ENCODE peak calls at places on chromosomes 2 and 18, in seven cellular contexts. One of them, this sample, is unnamed. For H3K36me3, the result is how much of the 10 kb centered on the place peaks cover.

GRCh38 chr2:177543007-177543760 is 150.6 kb downstream of the AGPS start:
- DNase-seq in fibroblast of lung: peak
- DNase-seq in mesenchymal stem cell: peak
- DNase-seq in GM23338: no peak
- DNase-seq in astrocyte: peak
- DNase-seq in GM23248: peak
- DNase-seq in PC-3: peak
- DNase-seq in this sample: no peak

GRCh38 chr2:98867539-98868309 is 68.3 kb downstream of the CRACDL start:
- DNase-seq in GM23338: no peak
- DNase-seq in PC-3: peak
- DNase-seq in fibroblast of lung: peak
- DNase-seq in GM23248: peak
- DNase-seq in astrocyte: no peak
- DNase-seq in mesenchymal stem cell: no peak
- DNase-seq in this sample: no peak

GRCh38 chr2:128433911-128434550 is 115.4 kb upstream of the HS6ST1 start:
- DNase-seq in PC-3: no peak
- DNase-seq in GM23248: no peak
- DNase-seq in fibroblast of lung: no peak
- DNase-seq in astrocyte: no peak
- DNase-seq in GM23338: no peak
- DNase-seq in mesenchymal stem cell: no peak
- DNase-seq in this sample: no peak

GRCh38 chr2:232479341-232480200 is 8.1 kb downstream of the ECEL1 start:
- DNase-seq in PC-3: no peak
- DNase-seq in GM23338: no peak
- DNase-seq in mesenchymal stem cell: no peak
- DNase-seq in astrocyte: no peak
- DNase-seq in fibroblast of lung: no peak
- DNase-seq in GM23248: no peak
- DNase-seq in this sample: peak

GRCh38 chr18:34857310-34857709 is 147.2 kb downstream of the DTNA start:
- DNase-seq in astrocyte: no peak
- DNase-seq in mesenchymal stem cell: no peak
- DNase-seq in GM23248: peak
- DNase-seq in PC-3: peak
- DNase-seq in GM23338: no peak
- DNase-seq in fibroblast of lung: no peak
- DNase-seq in this sample: no peak

GRCh38 chr2:196502413-196502812 is 137.1 kb upstream of the CCDC150 start:
- DNase-seq in GM23248: no peak
- DNase-seq in mesenchymal stem cell: no peak
- DNase-seq in PC-3: peak
- DNase-seq in GM23338: no peak
- DNase-seq in fibroblast of lung: no peak
- DNase-seq in astrocyte: no peak
- DNase-seq in this sample: no peak

GRCh38 chr2:54834721-54835120 is 111.3 kb downstream of the EML6 start:
- DNase-seq in fibroblast of lung: no peak
- DNase-seq in mesenchymal stem cell: no peak
- DNase-seq in GM23248: no peak
- DNase-seq in PC-3: no peak
- DNase-seq in GM23338: no peak
- DNase-seq in astrocyte: no peak
- DNase-seq in this sample: no peak

GRCh38 chr2:176291768-176292393 is 22.6 kb downstream of the MTX2 start:
- DNase-seq in fibroblast of lung: no peak
- DNase-seq in GM23338: no peak
- DNase-seq in PC-3: peak
- DNase-seq in astrocyte: no peak
- DNase-seq in mesenchymal stem cell: no peak
- DNase-seq in GM23248: no peak
- DNase-seq in this sample: no peak

GRCh38 chr2:64899081-64899865 is 89.9 kb upstream of the SLC1A4 start:
- DNase-seq in fibroblast of lung: no peak
- DNase-seq in GM23248: no peak
- DNase-seq in mesenchymal stem cell: no peak
- DNase-seq in PC-3: no peak
- DNase-seq in GM23338: no peak
- DNase-seq in astrocyte: no peak
- DNase-seq in this sample: no peak

GRCh38 chr2:127154396-127154795 is 47.4 kb upstream of the BIN1 start:
- DNase-seq in PC-3: no peak
- DNase-seq in fibroblast of lung: no peak
- DNase-seq in GM23248: peak
- DNase-seq in mesenchymal stem cell: no peak
- DNase-seq in GM23338: no peak
- DNase-seq in astrocyte: no peak
- DNase-seq in this sample: no peak

GRCh38 chr2:194822097-194822496 is 834.9 kb upstream of the SLC39A10 start:
- DNase-seq in GM23248: no peak
- DNase-seq in mesenchymal stem cell: no peak
- DNase-seq in PC-3: no peak
- DNase-seq in astrocyte: no peak
- DNase-seq in fibroblast of lung: no peak
- DNase-seq in GM23338: no peak
- DNase-seq in this sample: no peak

GRCh38 chr2:164903214-164903613 is 52.1 kb downstream of the SLC38A11 start:
- DNase-seq in astrocyte: peak
- DNase-seq in fibroblast of lung: peak
- DNase-seq in mesenchymal stem cell: peak
- DNase-seq in GM23248: peak
- DNase-seq in GM23338: no peak
- DNase-seq in PC-3: no peak
- DNase-seq in this sample: no peak

GRCh38 chr2:70505613-70506391 is 47.8 kb downstream of the TGFA start:
- DNase-seq in GM23248: no peak
- DNase-seq in astrocyte: no peak
- DNase-seq in mesenchymal stem cell: no peak
- DNase-seq in GM23338: no peak
- DNase-seq in PC-3: no peak
- DNase-seq in fibroblast of lung: no peak
- DNase-seq in this sample: no peak

GRCh38 chr2:3265471-3265870 is 112.1 kb downstream of the EIPR1 start:
- DNase-seq in mesenchymal stem cell: no peak
- DNase-seq in PC-3: no peak
- DNase-seq in GM23248: no peak
- DNase-seq in fibroblast of lung: no peak
- DNase-seq in GM23338: no peak
- DNase-seq in astrocyte: no peak
- DNase-seq in this sample: no peak

GRCh38 chr2:230737791-230738226 is 25.2 kb downstream of the CAB39 start:
- DNase-seq in fibroblast of lung: no peak
- DNase-seq in astrocyte: no peak
- DNase-seq in GM23338: no peak
- DNase-seq in GM23248: no peak
- DNase-seq in PC-3: peak
- DNase-seq in mesenchymal stem cell: no peak
- DNase-seq in this sample: no peak

GRCh38 chr18:59501876-59502221 is 142.8 kb upstream of the LMAN1 start:
- DNase-seq in mesenchymal stem cell: no peak
- DNase-seq in GM23248: no peak
- DNase-seq in fibroblast of lung: no peak
- DNase-seq in PC-3: no peak
- DNase-seq in GM23338: no peak
- DNase-seq in astrocyte: peak
- DNase-seq in this sample: no peak

GRCh38 chr2:207227062-207227748 is 61.5 kb upstream of the KLF7 start:
- DNase-seq in GM23338: peak
- DNase-seq in PC-3: no peak
- DNase-seq in GM23248: peak
- DNase-seq in astrocyte: peak
- DNase-seq in fibroblast of lung: peak
- DNase-seq in mesenchymal stem cell: peak
- DNase-seq in this sample: no peak

GRCh38 chr2:179376881-179377280 is 112.2 kb upstream of the SESTD1 start:
- DNase-seq in GM23248: no peak
- DNase-seq in PC-3: no peak
- DNase-seq in mesenchymal stem cell: peak
- DNase-seq in fibroblast of lung: peak
- DNase-seq in astrocyte: peak
- DNase-seq in GM23338: no peak
- DNase-seq in this sample: no peak

GRCh38 chr2:238462782-238463396 is 36.2 kb downstream of the ASB1 start:
- DNase-seq in GM23338: peak
- DNase-seq in fibroblast of lung: peak
- DNase-seq in astrocyte: no peak
- DNase-seq in mesenchymal stem cell: peak
- DNase-seq in PC-3: peak
- DNase-seq in GM23248: peak
- DNase-seq in this sample: peak

GRCh38 chr2:128504242-128505149 is 185.8 kb upstream of the HS6ST1 start:
- DNase-seq in fibroblast of lung: no peak
- DNase-seq in GM23338: no peak
- DNase-seq in GM23248: no peak
- DNase-seq in PC-3: no peak
- DNase-seq in mesenchymal stem cell: no peak
- DNase-seq in astrocyte: no peak
- DNase-seq in this sample: peak

GRCh38 chr2:16727256-16727655 is 61.6 kb upstream of the CYRIA start:
- DNase-seq in PC-3: no peak
- DNase-seq in mesenchymal stem cell: peak
- DNase-seq in GM23248: no peak
- DNase-seq in astrocyte: peak
- DNase-seq in GM23338: no peak
- DNase-seq in fibroblast of lung: peak
- DNase-seq in this sample: no peak

GRCh38 chr18:55228191-55228590 is 268.9 kb upstream of the CCDC68 start:
- DNase-seq in GM23338: peak
- DNase-seq in GM23248: no peak
- DNase-seq in astrocyte: peak
- DNase-seq in mesenchymal stem cell: peak
- DNase-seq in fibroblast of lung: peak
- DNase-seq in PC-3: no peak
- DNase-seq in this sample: no peak
- H3K4me2 ChIP-seq in GM23338: no peak
- H3K4me2 ChIP-seq in GM23248: no peak
- H3K4me2 ChIP-seq in astrocyte: peak
- H3K4me2 ChIP-seq in mesenchymal stem cell: no peak
- H3K4me2 ChIP-seq in fibroblast of lung: peak
- H3K4me2 ChIP-seq in PC-3: no peak
- H3K4me2 ChIP-seq in this sample: no peak

GRCh38 chr2:37656512-37657423 is 14.7 kb downstream of the CDC42EP3 start:
- DNase-seq in GM23338: peak
- DNase-seq in mesenchymal stem cell: peak
- DNase-seq in GM23248: no peak
- DNase-seq in PC-3: no peak
- DNase-seq in astrocyte: no peak
- DNase-seq in fibroblast of lung: no peak
- DNase-seq in this sample: peak

GRCh38 chr2:37655442-37655841 is 16.0 kb downstream of the CDC42EP3 start:
- DNase-seq in mesenchymal stem cell: no peak
- DNase-seq in GM23248: no peak
- DNase-seq in PC-3: no peak
- DNase-seq in astrocyte: no peak
- DNase-seq in fibroblast of lung: no peak
- DNase-seq in GM23338: no peak
- DNase-seq in this sample: no peak

GRCh38 chr2:37659723-37660122 is 11.7 kb downstream of the CDC42EP3 start:
- DNase-seq in astrocyte: no peak
- DNase-seq in mesenchymal stem cell: no peak
- DNase-seq in GM23248: peak
- DNase-seq in GM23338: no peak
- DNase-seq in PC-3: no peak
- DNase-seq in fibroblast of lung: no peak
- DNase-seq in this sample: no peak

GRCh38 chr2:37657471-37657870 is 14.0 kb downstream of the CDC42EP3 start:
- DNase-seq in GM23338: no peak
- DNase-seq in PC-3: no peak
- DNase-seq in mesenchymal stem cell: no peak
- DNase-seq in astrocyte: no peak
- DNase-seq in fibroblast of lung: no peak
- DNase-seq in GM23248: no peak
- DNase-seq in this sample: no peak

GRCh38 chr2:37658682-37659081 is 12.8 kb downstream of the CDC42EP3 start:
- DNase-seq in GM23338: no peak
- DNase-seq in PC-3: no peak
- DNase-seq in astrocyte: no peak
- DNase-seq in fibroblast of lung: no peak
- DNase-seq in mesenchymal stem cell: no peak
- DNase-seq in GM23248: peak
- DNase-seq in this sample: no peak
- H3K36me3 ChIP-seq in GM23338: under half
- H3K36me3 ChIP-seq in PC-3: under half
- H3K36me3 ChIP-seq in astrocyte: under half
- H3K36me3 ChIP-seq in fibroblast of lung: under half
- H3K36me3 ChIP-seq in mesenchymal stem cell: under half
- H3K36me3 ChIP-seq in GM23248: half or more
- H3K36me3 ChIP-seq in this sample: under half

DNA sequence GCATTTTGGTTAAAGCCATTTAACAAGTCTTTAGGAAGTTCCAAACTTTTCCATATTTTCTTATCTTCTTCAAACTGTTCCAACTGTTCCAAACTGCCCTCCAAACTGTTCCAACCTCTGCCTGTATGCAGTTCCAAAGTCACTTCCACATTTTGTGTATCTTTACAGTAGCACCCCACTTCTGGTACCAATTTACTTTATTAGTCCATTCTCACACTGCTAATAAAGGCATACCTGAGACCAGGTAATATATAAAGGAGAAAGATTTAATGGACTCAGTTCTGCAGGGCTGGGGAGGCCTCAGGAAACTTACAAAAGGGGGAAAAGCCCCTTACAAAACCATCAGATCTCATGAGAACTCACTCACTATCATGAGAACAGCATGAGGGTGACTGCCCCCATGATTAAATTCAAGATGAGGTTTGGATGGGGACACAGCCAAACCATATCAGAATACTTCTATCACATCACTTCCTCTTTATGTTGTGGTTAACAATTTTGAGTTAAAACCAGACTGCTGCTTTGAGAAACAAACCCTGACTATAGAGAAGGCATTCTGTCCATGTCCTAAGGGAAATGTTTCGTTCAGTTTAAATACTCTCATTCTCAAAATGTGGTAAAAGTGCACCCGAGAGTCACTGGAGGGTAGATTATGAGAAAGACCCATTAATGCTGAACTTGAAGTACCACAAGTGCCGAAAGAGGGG is 11.0 kb downstream of the IL18R1 start:
- DNase-seq in fibroblast of lung: no peak
- DNase-seq in mesenchymal stem cell: no peak
- DNase-seq in astrocyte: no peak
- DNase-seq in GM23248: no peak
- DNase-seq in PC-3: no peak
- DNase-seq in GM23338: no peak
- DNase-seq in this sample: no peak
- H3K4me3 ChIP-seq in fibroblast of lung: no peak
- H3K4me3 ChIP-seq in mesenchymal stem cell: no peak
- H3K4me3 ChIP-seq in astrocyte: no peak
- H3K4me3 ChIP-seq in GM23248: no peak
- H3K4me3 ChIP-seq in PC-3: no peak
- H3K4me3 ChIP-seq in GM23338: no peak
- H3K4me3 ChIP-seq in this sample: no peak

DNA sequence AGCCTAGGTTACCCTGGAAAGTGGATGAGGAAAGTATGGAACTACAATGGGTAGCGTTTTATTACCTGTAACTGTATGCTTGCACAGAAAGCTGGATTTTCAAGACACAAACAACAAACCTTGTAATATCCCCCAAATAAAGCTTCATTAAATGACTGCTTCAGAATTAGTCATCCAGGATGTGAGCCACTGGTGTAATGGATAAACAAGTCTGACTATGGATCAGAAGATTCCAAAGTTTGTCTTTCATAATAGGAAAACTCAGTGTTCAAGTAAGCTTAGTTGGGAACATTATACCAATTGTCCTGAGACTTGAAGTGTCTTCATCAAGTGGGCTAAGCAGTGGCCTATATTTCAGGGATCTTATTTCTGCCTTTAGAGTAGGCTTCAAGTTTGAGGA is 518.8 kb downstream of the LRP1B start:
- DNase-seq in astrocyte: peak
- DNase-seq in PC-3: peak
- DNase-seq in mesenchymal stem cell: peak
- DNase-seq in GM23248: peak
- DNase-seq in GM23338: no peak
- DNase-seq in fibroblast of lung: peak
- DNase-seq in this sample: no peak
- H3K4me2 ChIP-seq in astrocyte: peak
- H3K4me2 ChIP-seq in PC-3: peak
- H3K4me2 ChIP-seq in mesenchymal stem cell: no peak
- H3K4me2 ChIP-seq in GM23248: no peak
- H3K4me2 ChIP-seq in GM23338: peak
- H3K4me2 ChIP-seq in fibroblast of lung: no peak
- H3K4me2 ChIP-seq in this sample: no peak

This sample was measured in OCI-LY7.